ENCODE peak calls at places on chromosomes 16 and 17, in four cellular contexts. One of them, this sample, is unnamed.
A peak's percentile ranks its signal among the peaks of the same experiment; 100 is the strongest.

GRCh38 chr16:3554351-3554928 is 22.8 kb downstream of the NLRC3 start:
- DNase-seq in NCI-H187 treated with DMSO at 0.1 percent for 48 hours: no peak
- DNase-seq in T-helper 2 cell: no peak
- DNase-seq in AG20443: no peak
- DNase-seq in this sample: no peak

GRCh38 chr17:333626-334396 is 18.8 kb downstream of the RPH3AL start:
- DNase-seq in NCI-H187 treated with DMSO at 0.1 percent for 48 hours: no peak
- DNase-seq in T-helper 2 cell: no peak
- DNase-seq in AG20443: peak; percentile 63
- DNase-seq in this sample: peak; percentile 90

GRCh38 chr17:44361292-44362055 is 2.2 kb downstream of the FAM171A2 start:
- DNase-seq in NCI-H187 treated with DMSO at 0.1 percent for 48 hours: no peak
- DNase-seq in T-helper 2 cell: no peak
- DNase-seq in AG20443: no peak
- DNase-seq in this sample: peak; percentile 25

GRCh38 chr17:55705847-55706246 is 16.8 kb downstream of the TMEM100 start:
- DNase-seq in NCI-H187 treated with DMSO at 0.1 percent for 48 hours: no peak
- DNase-seq in T-helper 2 cell: no peak
- DNase-seq in AG20443: no peak
- DNase-seq in this sample: no peak

GRCh38 chr17:66152756-66153155 is 39.2 kb downstream of the CEP112 start:
- DNase-seq in NCI-H187 treated with DMSO at 0.1 percent for 48 hours: no peak
- DNase-seq in T-helper 2 cell: no peak
- DNase-seq in AG20443: no peak
- DNase-seq in this sample: no peak

GRCh38 chr17:76547183-76547641 is 7.4 kb downstream of the PRCD start:
- DNase-seq in NCI-H187 treated with DMSO at 0.1 percent for 48 hours: no peak
- DNase-seq in T-helper 2 cell: peak; percentile 51
- DNase-seq in AG20443: peak; percentile 65
- DNase-seq in this sample: peak; percentile 75

GRCh38 chr16:4529085-4530060 is 9.2 kb downstream of the CDIP1 start:
- DNase-seq in NCI-H187 treated with DMSO at 0.1 percent for 48 hours: no peak
- DNase-seq in T-helper 2 cell: peak; percentile 75
- DNase-seq in AG20443: no peak
- DNase-seq in this sample: peak; percentile 47

GRCh38 chr16:85610059-85610445 is 3.1 kb upstream of the GSE1 start:
- DNase-seq in NCI-H187 treated with DMSO at 0.1 percent for 48 hours: no peak
- DNase-seq in T-helper 2 cell: no peak
- DNase-seq in AG20443: no peak
- DNase-seq in this sample: peak; percentile 44

GRCh38 chr16:85565796-85566501 is 47.2 kb upstream of the GSE1 start:
- DNase-seq in NCI-H187 treated with DMSO at 0.1 percent for 48 hours: no peak
- DNase-seq in T-helper 2 cell: no peak
- DNase-seq in AG20443: no peak
- DNase-seq in this sample: no peak

GRCh38 chr17:8143581-8144400 is 8.4 kb downstream of the PER1 start:
- DNase-seq in NCI-H187 treated with DMSO at 0.1 percent for 48 hours: no peak
- DNase-seq in T-helper 2 cell: no peak
- DNase-seq in AG20443: no peak
- DNase-seq in this sample: no peak

GRCh38 chr16:70380205-70380918 is 33.7 kb downstream of the DDX19A start:
- DNase-seq in NCI-H187 treated with DMSO at 0.1 percent for 48 hours: no peak
- DNase-seq in T-helper 2 cell: peak; percentile 89
- DNase-seq in AG20443: peak; percentile 86
- DNase-seq in this sample: peak; percentile 53

GRCh38 chr16:154223-155030 is 2.0 kb downstream of the HBZ start:
- DNase-seq in NCI-H187 treated with DMSO at 0.1 percent for 48 hours: no peak
- DNase-seq in T-helper 2 cell: no peak
- DNase-seq in AG20443: no peak
- DNase-seq in this sample: peak; percentile 27

GRCh38 chr17:59527325-59527917 is 38.0 kb upstream of the DHX40 start:
- DNase-seq in NCI-H187 treated with DMSO at 0.1 percent for 48 hours: no peak
- DNase-seq in T-helper 2 cell: no peak
- DNase-seq in AG20443: no peak
- DNase-seq in this sample: no peak

GRCh38 chr16:49532243-49532870 is 158.8 kb downstream of the C16orf78 start:
- DNase-seq in NCI-H187 treated with DMSO at 0.1 percent for 48 hours: no peak
- DNase-seq in T-helper 2 cell: no peak
- DNase-seq in AG20443: no peak
- DNase-seq in this sample: no peak

GRCh38 chr16:78142784-78143183 is 43.3 kb downstream of the WWOX start:
- DNase-seq in NCI-H187 treated with DMSO at 0.1 percent for 48 hours: no peak
- DNase-seq in T-helper 2 cell: no peak
- DNase-seq in AG20443: no peak
- DNase-seq in this sample: no peak

GRCh38 chr17:80773243-80773991 is 218.2 kb upstream of the CHMP6 start:
- DNase-seq in NCI-H187 treated with DMSO at 0.1 percent for 48 hours: no peak
- DNase-seq in T-helper 2 cell: no peak
- DNase-seq in AG20443: peak; percentile 45
- DNase-seq in this sample: peak; percentile 99